ENCODE peak calls at places on chromosomes 4 and X, in four cellular contexts. I, C, H and B are unnamed samples.

GRCh38 chrX:133921764-133922389 is 63.5 kb downstream of the GPC3 start:
- DNase-seq in C (peak; percentile 2), H (peak; percentile 20), I (peak; percentile 4), B (no peak)

GRCh38 chr4:127400736-127401346 is 231.9 kb upstream of the INTU start:
- DNase-seq in C (no peak), I (peak; percentile 33), H (peak; percentile 10), B (peak; percentile 38)

GRCh38 chr4:118360101-118360500 is 7.3 kb upstream of the PRSS12 start:
- DNase-seq in H (no peak), C (no peak), I (no peak), B (no peak)

GRCh38 chr4:81919238-81919637 is 447.5 kb upstream of the RASGEF1B start:
- DNase-seq in I (peak; percentile 7), H (peak; percentile 11), C (no peak), B (no peak)

GRCh38 chr4:173167793-173168395 is 717 bp upstream of the GALNT7 start:
- DNase-seq in C (no peak), H (peak; percentile 41), I (peak; percentile 75), B (no peak)

GRCh38 chr4:98284640-98285046 is 23.5 kb downstream of the RAP1GDS1 start:
- DNase-seq in C (no peak), H (no peak), I (no peak), B (no peak)

GRCh38 chr4:123235431-123235830 is 161.2 kb upstream of the SPRY1 start:
- DNase-seq in C (no peak), I (no peak), H (no peak), B (peak; percentile 62)

GRCh38 chr4:116632269-116632668 is 453.1 kb downstream of the TRAM1L1 start:
- DNase-seq in C (no peak), I (no peak), H (no peak), B (no peak)

GRCh38 chrX:40171513-40172168 is 73.9 kb upstream of the BCOR start:
- DNase-seq in H (no peak), I (no peak), C (peak; percentile 30), B (no peak)

GRCh38 chrX:37910186-37910585 is 62.8 kb upstream of the DYNLT3 start:
- DNase-seq in I (no peak), C (no peak), H (no peak), B (no peak)

GRCh38 chr4:85486425-85487101 is 11.6 kb downstream of the ARHGAP24 start:
- DNase-seq in C (no peak), H (no peak), I (peak; percentile 9), B (no peak)